ENCODE peak calls at places on chromosomes 12 and 14, in eight cellular contexts. A, T, E, M, I, J, O and K are unnamed samples.

GRCh38 chr12:51714666-51715065 is 123.6 kb downstream of the SCN8A start:
- DNase-seq in A (no peak), E (no peak), T (no peak), I (no peak), M (no peak), J (no peak), O (no peak), K (no peak)

GRCh38 chr12:9906888-9907287 is 25.3 kb downstream of the CLEC2A start:
- DNase-seq in E (no peak), J (peak; percentile 26), O (no peak), T (no peak), I (peak; percentile 67), M (no peak), A (no peak), K (no peak)

GRCh38 chr12:74941678-74942077 is 268.0 kb downstream of the KCNC2 start:
- DNase-seq in E (no peak), T (no peak), O (no peak), M (no peak), A (no peak), J (no peak), I (no peak), K (no peak)

GRCh38 chr12:14612895-14613294 is 45.2 kb upstream of the PLBD1 start:
- DNase-seq in T (no peak), O (no peak), I (no peak), M (no peak), E (no peak), A (no peak), J (no peak), K (no peak)

GRCh38 chr12:56872366-56872765 is 61.8 kb downstream of the SDR9C7 start:
- DNase-seq in I (no peak), M (no peak), A (no peak), E (no peak), T (no peak), J (no peak), O (no peak), K (no peak)

GRCh38 chr14:34718750-34719304 is 4.4 kb upstream of the CFL2 start:
- DNase-seq in T (peak; percentile 49), M (no peak), J (no peak), I (no peak), O (no peak), A (no peak), E (no peak), K (no peak)

GRCh38 chr12:116159175-116159574 is 118.3 kb downstream of the MED13L start:
- DNase-seq in J (no peak), O (no peak), M (no peak), T (peak; percentile 88), I (no peak), E (no peak), A (no peak), K (peak; percentile 59)

GRCh38 chr14:55297611-55298323 is 26.5 kb downstream of the FBXO34 start:
- DNase-seq in E (no peak), M (no peak), J (no peak), O (peak; percentile 50), I (no peak), T (no peak), A (no peak), K (no peak)

GRCh38 chr12:9364224-9365176 is 156.3 kb upstream of the PZP start:
- DNase-seq in I (no peak), O (no peak), J (peak; percentile 58), T (peak; percentile 78), M (no peak), E (no peak), A (no peak), K (peak; percentile 78)

GRCh38 chr14:52058346-52058745 is 10.5 kb downstream of the NID2 start:
- DNase-seq in I (no peak), M (no peak), O (no peak), J (no peak), E (no peak), T (no peak), A (no peak), K (no peak)

GRCh38 chr12:68572650-68573049 is 38.0 kb upstream of the RAP1B start:
- DNase-seq in O (no peak), M (no peak), T (no peak), J (no peak), I (no peak), A (no peak), E (no peak), K (no peak)

GRCh38 chr14:60680511-60680910 is 31.2 kb upstream of the SIX1 start:
- DNase-seq in E (no peak), J (no peak), T (no peak), I (no peak), O (no peak), A (no peak), M (no peak), K (no peak)

GRCh38 chr14:88463318-88463717 is 77.9 kb downstream of the SPATA7 start:
- DNase-seq in I (no peak), M (no peak), O (peak; percentile 37), E (no peak), T (no peak), A (no peak), J (no peak), K (no peak)

GRCh38 chr14:39376671-39377403 is 55.4 kb downstream of the FBXO33 start:
- DNase-seq in A (no peak), T (peak; percentile 13), E (no peak), I (no peak), J (no peak), M (no peak), O (peak; percentile 8), K (no peak)

GRCh38 chr14:38199076-38199475 is 8.6 kb upstream of the SSTR1 start:
- DNase-seq in M (no peak), O (no peak), T (no peak), I (no peak), J (no peak), A (no peak), E (no peak), K (no peak)

GRCh38 chr12:57611116-57611809 is at the start of gene ARHGEF25:
- DNase-seq in A (peak; percentile 88), E (peak; percentile 87), O (peak; percentile 42), I (peak; percentile 33), T (peak; percentile 66), M (no peak), J (peak; percentile 53), K (peak; percentile 72)

GRCh38 chr12:57455374-57456144 is 452 bp downstream of the INHBE start:
- DNase-seq in E (no peak), J (no peak), M (no peak), O (no peak), A (no peak), I (no peak), T (no peak), K (no peak)

GRCh38 chr12:19800884-19801283 is 361.6 kb downstream of the AEBP2 start:
- DNase-seq in T (no peak), A (no peak), E (no peak), J (no peak), O (no peak), M (no peak), I (no peak), K (no peak)

GRCh38 chr14:63996575-63997220 is 143.9 kb downstream of the SYNE2 start:
- DNase-seq in T (no peak), J (no peak), M (no peak), A (no peak), I (no peak), E (no peak), O (no peak), K (no peak)

GRCh38 chr12:25376985-25377384 is 126.3 kb upstream of the KRAS start:
- DNase-seq in J (no peak), M (no peak), T (no peak), I (no peak), A (no peak), O (no peak), E (no peak), K (no peak)

GRCh38 chr12:96136129-96136528 is 58.0 kb upstream of the ELK3 start:
- DNase-seq in J (no peak), T (peak; percentile 45), M (no peak), E (no peak), I (no peak), O (no peak), A (no peak), K (no peak)

GRCh38 chr14:74062809-74063150 is 21.5 kb downstream of the ALDH6A1 start:
- DNase-seq in M (no peak), J (no peak), O (no peak), T (no peak), A (no peak), I (no peak), E (no peak), K (no peak)

DNA sequence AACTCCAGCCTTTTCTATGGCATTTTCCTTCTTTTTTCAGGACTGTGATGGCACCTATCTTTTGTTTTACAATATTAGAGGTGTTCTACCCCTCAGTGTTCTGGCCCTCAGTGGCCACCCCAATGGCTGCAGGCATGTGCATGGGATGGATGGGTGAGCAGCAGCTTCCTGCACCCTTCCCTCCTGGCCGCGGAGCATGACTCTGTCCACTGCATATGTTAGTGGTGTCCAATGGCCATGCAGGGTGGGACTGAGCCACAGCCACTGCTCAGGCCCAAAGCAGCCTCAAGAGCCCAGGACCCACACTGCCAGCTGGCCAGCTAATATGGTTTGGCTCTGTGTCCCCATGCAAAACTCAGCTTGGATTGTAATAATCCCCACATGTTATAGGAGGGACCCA is 1032.3 kb upstream of the FBXO33 start:
- DNase-seq in M (no peak), T (no peak), A (no peak), E (no peak), J (no peak), O (no peak), I (no peak), K (no peak)
- H3K9me3 ChIP-seq in M (no peaks in the 10 kb centered on the region), T (no peaks in the 10 kb centered on the region), A (peaks cover 22% of the 10 kb centered on the region), E (no peaks in the 10 kb centered on the region), J (no peaks in the 10 kb centered on the region), O (no peaks in the 10 kb centered on the region), I (no peaks in the 10 kb centered on the region), K (no peaks in the 10 kb centered on the region)

GRCh38 chr14:62409185-62409584 is 636.1 kb downstream of the KCNH5 start:
- DNase-seq in A (no peak), T (peak; percentile 30), J (no peak), E (no peak), M (no peak), O (no peak), I (no peak), K (peak; percentile 8)
- H3K4me3 ChIP-seq in A (no peak overlapping the region), T (no peak overlapping the region), J (no peak overlapping the region), E (no peak overlapping the region), M (no peak overlapping the region), O (no peak overlapping the region), I (no peak overlapping the region), K (no peak overlapping the region)

DNA sequence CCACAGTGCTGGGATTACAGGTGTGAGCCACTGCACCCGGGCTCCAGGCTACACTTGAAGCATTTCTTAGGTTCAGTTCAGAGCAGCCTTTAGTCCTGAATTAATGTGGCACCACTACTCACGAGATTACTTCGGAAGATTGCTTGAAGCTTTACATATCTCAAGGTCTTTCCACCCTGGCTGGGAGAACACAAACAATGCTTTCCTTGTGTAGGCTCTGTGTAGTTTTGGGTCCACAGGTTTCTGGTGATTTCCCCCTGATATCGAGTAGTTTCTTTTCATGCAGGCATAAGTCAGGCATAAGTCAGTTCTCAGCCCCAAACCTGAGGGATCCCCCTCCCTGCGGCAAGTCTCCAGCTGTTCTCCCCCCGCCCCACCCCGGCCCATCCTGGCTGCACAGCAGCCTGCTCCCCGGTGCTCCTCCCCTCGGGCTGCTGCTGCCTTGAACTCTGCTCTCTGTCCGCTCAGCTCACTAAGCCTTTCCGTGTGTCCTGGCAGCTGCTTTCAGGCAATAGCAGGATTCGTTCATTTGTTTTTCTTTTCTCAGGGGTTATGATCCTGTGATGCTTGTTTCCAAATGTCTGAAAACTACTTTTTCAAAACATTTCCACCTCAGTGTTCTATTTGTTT is 417.7 kb downstream of the TMEM121 start:
- DNase-seq in E (no peak), I (no peak), O (no peak), J (no peak), M (no peak), A (no peak), T (no peak), K (no peak)
- H3K36me3 ChIP-seq in E (no peaks in the 10 kb centered on the region), I (no peaks in the 10 kb centered on the region), O (no peaks in the 10 kb centered on the region), J (no peaks in the 10 kb centered on the region), M (no peaks in the 10 kb centered on the region), A (no peaks in the 10 kb centered on the region), T (no peaks in the 10 kb centered on the region), K (no peaks in the 10 kb centered on the region)

GRCh38 chr12:38120438-38120837 is 196.1 kb upstream of the ALG10B start:
- DNase-seq in I (no peak), O (no peak), J (no peak), M (no peak), E (no peak), A (no peak), T (no peak), K (no peak)
- H3K9me3 ChIP-seq in I (no peaks in the 10 kb centered on the region), O (peaks cover 18% of the 10 kb centered on the region), J (no peaks in the 10 kb centered on the region), M (no peaks in the 10 kb centered on the region), E (peaks cover 3% of the 10 kb centered on the region), A (no peaks in the 10 kb centered on the region), T (no peaks in the 10 kb centered on the region), K (no peaks in the 10 kb centered on the region)